ENCODE peak calls at places on chromosomes 2 and 18, in nine cellular contexts. Y is heart right ventricle, C is dorsolateral prefrontal cortex, G is body of pancreas, J is GM12865, H is GM13977, F is fibroblast of the aortic adventitia, R is type B pancreatic cell, P is adrenal gland. E is an unnamed sample.

GRCh38 chr2:60553992-60554648 is 666 bp upstream of the BCL11A start:
- DNase-seq in C (no peak), F (no peak), J (peak), P (peak), H (peak), G (peak), Y (peak), R (no peak), E (peak)

GRCh38 chr2:205563646-205564045 is 118.7 kb upstream of the NRP2 start:
- DNase-seq in P (no peak), C (no peak), H (no peak), G (peak), J (peak), Y (peak), F (no peak), R (no peak), E (peak)

GRCh38 chr2:74440378-74441110 is 1.2 kb downstream of the RTKN start:
- DNase-seq in R (peak), J (peak), P (peak), H (peak), Y (peak), C (peak), G (peak), F (peak), E (peak)

GRCh38 chr2:191892391-191892790 is 45.5 kb upstream of the CAVIN2 start:
- DNase-seq in Y (no peak), C (no peak), P (no peak), R (no peak), J (no peak), H (no peak), F (peak), G (no peak), E (peak)

GRCh38 chr18:3449702-3450357 is at the start of gene TGIF1:
- DNase-seq in H (peak), R (peak), F (peak), J (no peak), C (no peak), Y (peak), P (peak), G (peak), E (peak)

GRCh38 chr2:134491796-134492441 is 226.9 kb downstream of the TMEM163 start:
- DNase-seq in G (peak), P (no peak), R (peak), C (no peak), Y (peak), J (no peak), H (no peak), F (no peak), E (no peak)

GRCh38 chr2:68727698-68728375 is 6.8 kb upstream of the ARHGAP25 start:
- DNase-seq in G (no peak), F (no peak), P (no peak), H (no peak), C (no peak), R (no peak), Y (no peak), J (no peak), E (no peak)

GRCh38 chr2:20623241-20623640 is 27.7 kb downstream of the HS1BP3 start:
- DNase-seq in H (no peak), G (no peak), P (peak), J (no peak), F (no peak), Y (no peak), R (no peak), C (peak), E (no peak)

GRCh38 chr2:144240656-144241339 is 279.1 kb downstream of the ZEB2 start:
- DNase-seq in Y (no peak), C (no peak), H (peak), G (no peak), J (peak), P (no peak), F (no peak), R (no peak), E (no peak)

GRCh38 chr2:147739531-147739930 is 105.3 kb upstream of the ACVR2A start:
- DNase-seq in F (no peak), G (no peak), R (no peak), Y (no peak), H (no peak), P (no peak), C (no peak), J (no peak), E (peak)

GRCh38 chr2:159093496-159093895 is 125.1 kb downstream of the TANC1 start:
- DNase-seq in P (no peak), H (no peak), R (no peak), C (no peak), J (no peak), Y (no peak), G (no peak), F (no peak), E (no peak)

GRCh38 chr18:62991959-62992358 is 276.6 kb downstream of the PHLPP1 start:
- DNase-seq in G (no peak), C (no peak), P (no peak), Y (no peak), R (no peak), F (no peak), J (no peak), H (no peak), E (no peak)

GRCh38 chr18:26383454-26384270 is 157.4 kb downstream of the TAF4B start:
- DNase-seq in F (peak), C (no peak), P (no peak), Y (no peak), G (no peak), R (no peak), H (peak), J (peak), E (peak)

GRCh38 chr2:107801498-107801897 is 25.2 kb upstream of the RGPD4 start:
- DNase-seq in P (no peak), J (no peak), F (no peak), H (no peak), C (no peak), R (no peak), Y (no peak), G (no peak), E (no peak)

GRCh38 chr2:100279586-100280534 is 42.4 kb downstream of the LONRF2 start:
- DNase-seq in R (no peak), J (no peak), C (no peak), G (no peak), P (no peak), F (no peak), Y (no peak), H (no peak), E (no peak)

GRCh38 chr2:75053484-75054112 is 95.2 kb downstream of the POLE4 start:
- DNase-seq in G (peak), P (no peak), J (peak), C (no peak), Y (no peak), F (no peak), H (peak), R (no peak), E (peak)

GRCh38 chr2:162839419-162839818 is 852 bp upstream of the KCNH7 start:
- DNase-seq in F (no peak), Y (no peak), G (no peak), H (no peak), C (peak), P (no peak), R (no peak), J (no peak), E (no peak)

GRCh38 chr2:58893645-58894336 is 652.7 kb upstream of the FANCL start:
- DNase-seq in H (no peak), J (no peak), Y (no peak), C (no peak), R (no peak), G (no peak), F (no peak), P (no peak), E (no peak)

GRCh38 chr2:1136071-1136470 is 185.4 kb downstream of the SNTG2 start:
- DNase-seq in P (no peak), G (no peak), C (no peak), R (no peak), J (no peak), Y (no peak), F (no peak), H (no peak), E (peak)

GRCh38 chr2:30826481-30826880 is 19.2 kb upstream of the CAPN13 start:
- DNase-seq in G (no peak), J (no peak), F (no peak), P (no peak), H (no peak), C (no peak), R (no peak), Y (no peak), E (no peak)

GRCh38 chr2:2170189-2170588 is 160.9 kb downstream of the MYT1L start:
- DNase-seq in H (no peak), P (no peak), G (no peak), J (no peak), F (no peak), R (no peak), C (no peak), Y (no peak), E (no peak)

GRCh38 chr2:229879551-229879950 is 42.3 kb downstream of the TRIP12 start:
- DNase-seq in P (no peak), Y (no peak), C (no peak), F (no peak), R (no peak), G (no peak), J (no peak), H (no peak), E (no peak)

GRCh38 chr2:128512664-128513415 is 194.2 kb upstream of the HS6ST1 start:
- DNase-seq in H (no peak), G (no peak), P (no peak), R (no peak), J (no peak), C (no peak), F (peak), Y (no peak), E (no peak)

GRCh38 chr2:112173646-112174319 is 35.6 kb downstream of the FBLN7 start:
- DNase-seq in G (no peak), F (no peak), R (no peak), H (no peak), P (no peak), J (peak), Y (no peak), C (no peak), E (no peak)

GRCh38 chr2:17363846-17364245 is 154.4 kb downstream of the RAD51AP2 start:
- DNase-seq in C (no peak), P (no peak), F (no peak), J (no peak), R (no peak), H (no peak), G (no peak), Y (no peak), E (no peak)

GRCh38 chr2:42810971-42811865 is 18.8 kb upstream of the HAAO start:
- DNase-seq in R (no peak), F (peak), H (peak), G (peak), P (peak), Y (peak), C (no peak), J (peak), E (peak)

GRCh38 chr2:42809131-42809875 is 16.9 kb upstream of the HAAO start:
- DNase-seq in F (no peak), G (peak), R (no peak), Y (no peak), J (no peak), H (no peak), C (no peak), P (no peak), E (peak)

GRCh38 chr2:42808301-42808700 is 15.9 kb upstream of the HAAO start:
- DNase-seq in R (no peak), G (no peak), J (no peak), Y (no peak), H (no peak), P (no peak), F (no peak), C (no peak), E (no peak)

GRCh38 chr2:42809876-42810125 is 17.4 kb upstream of the HAAO start:
- DNase-seq in R (peak), Y (peak), F (peak), H (no peak), C (peak), J (peak), P (peak), G (peak), E (no peak)

DNA sequence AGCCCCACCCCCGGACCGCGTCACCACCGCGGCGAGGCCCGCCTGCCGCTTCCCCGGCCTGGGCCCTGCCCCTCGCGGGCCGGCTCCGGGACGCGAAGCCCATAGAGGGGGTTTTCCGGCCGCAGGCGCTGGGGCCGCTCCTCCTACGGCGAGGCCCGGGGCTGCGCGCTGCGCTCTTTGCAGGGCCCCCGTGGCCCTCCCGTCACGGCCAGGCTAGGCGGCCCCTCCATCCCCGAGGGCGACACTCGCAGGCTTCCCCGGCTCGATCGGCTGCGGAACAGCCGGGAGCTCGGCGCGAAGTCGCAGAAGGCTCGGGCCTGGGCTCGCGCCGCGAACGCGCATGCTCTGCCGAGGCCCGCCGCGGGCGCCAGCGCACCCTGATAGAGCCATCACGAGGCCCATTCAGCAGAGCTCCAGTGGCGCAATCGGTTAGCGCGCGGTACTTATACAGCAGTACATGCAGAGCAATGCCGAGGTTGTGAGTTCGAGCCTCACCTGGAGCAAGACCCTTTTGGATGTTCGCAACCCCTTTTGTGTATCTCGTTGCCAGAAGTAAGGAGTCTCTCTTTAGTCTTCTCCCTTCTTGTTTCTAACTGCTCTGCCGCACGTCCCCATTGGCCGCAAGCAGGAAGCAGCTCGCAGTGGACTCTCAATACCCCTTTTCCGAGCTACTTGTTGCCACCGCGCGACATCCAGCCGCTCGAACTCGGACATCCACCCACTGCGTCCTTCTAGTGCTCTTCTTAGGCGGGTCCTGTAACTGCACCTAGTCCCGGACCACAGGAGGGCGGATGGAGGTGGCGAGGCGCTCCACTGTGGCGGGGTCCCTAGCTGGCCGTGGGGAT is 18.0 kb upstream of the HAAO start:
- DNase-seq in C (peak), H (peak), Y (peak), R (peak), J (peak), P (peak), F (peak), G (peak), E (peak)
- TF ChIP-seq CTCF in C (peak), H (no peak), Y (no peak), R (no peak), J (no peak), P (peak), F (peak), G (no peak), E (no peak)

DNA sequence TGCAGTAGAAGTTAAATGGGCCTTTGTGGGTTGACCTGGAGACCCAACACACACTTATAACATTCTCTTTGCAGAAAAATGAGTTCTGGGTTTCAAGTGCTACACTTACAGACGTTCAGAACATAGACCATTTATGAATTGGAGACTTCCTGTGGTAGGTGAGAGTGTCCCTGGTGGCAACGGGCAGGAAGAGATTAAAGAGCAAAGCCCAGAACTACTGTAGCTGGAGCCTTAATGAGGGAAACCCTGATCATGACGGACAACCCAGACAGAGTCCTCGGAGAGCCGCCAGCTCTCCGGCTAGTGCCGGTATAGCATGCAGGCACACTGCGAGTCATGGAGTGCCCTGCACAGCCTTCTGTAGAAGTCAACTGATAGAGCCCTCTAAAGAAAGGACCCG is 44.5 kb upstream of the RMDN2 start:
- DNase-seq in R (no peak), G (no peak), P (no peak), F (no peak), Y (no peak), J (peak), C (no peak), H (no peak), E (no peak)
- TF ChIP-seq CTCF in R (no peak), G (no peak), P (no peak), F (peak), Y (no peak), J (peak), C (no peak), H (no peak), E (peak)

DNA sequence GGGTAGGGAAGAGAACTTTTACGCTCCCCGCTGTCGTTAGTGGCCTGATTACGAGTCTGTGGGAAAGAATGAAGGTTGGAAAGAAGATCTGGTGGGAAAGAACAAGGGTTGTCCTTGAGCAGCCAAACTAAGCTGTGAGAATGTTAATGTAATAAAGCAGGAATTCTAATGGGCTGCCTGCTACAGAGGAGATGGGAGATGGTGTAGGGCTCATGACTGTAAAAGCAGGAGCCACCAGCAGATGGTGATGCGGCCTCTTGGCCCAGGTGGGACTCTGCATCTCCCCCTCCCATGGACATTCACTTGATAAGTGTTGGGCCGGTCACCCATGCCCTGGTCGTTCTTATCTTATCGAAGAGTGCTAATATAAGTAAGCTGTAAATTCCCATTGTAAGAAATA is 150.0 kb downstream of the NEDD4L start:
- DNase-seq in F (no peak), H (no peak), C (no peak), Y (no peak), J (no peak), G (peak), P (no peak), R (no peak), E (no peak)
- TF ChIP-seq CTCF in F (peak), H (peak), C (no peak), Y (peak), J (peak), G (peak), P (peak), R (peak), E (peak)

GRCh38 chr2:96841707-96842495 is 1.9 kb downstream of the ANKRD23 start:
- DNase-seq in G (no peak), C (no peak), Y (no peak), H (no peak), F (no peak), P (no peak), R (no peak), J (no peak), E (no peak)

GRCh38 chr2:96839875-96840850 is 3.7 kb downstream of the ANKRD23 start:
- DNase-seq in G (no peak), P (no peak), C (no peak), Y (no peak), J (no peak), R (no peak), F (no peak), H (no peak), E (no peak)

GRCh38 chr2:96843538-96844268 is at the start of gene ANKRD23:
- DNase-seq in J (no peak), F (no peak), Y (no peak), G (no peak), R (no peak), H (no peak), C (no peak), P (no peak), E (no peak)

GRCh38 chr2:96844405-96844808 is 586 bp upstream of the ANKRD23 start:
- DNase-seq in C (no peak), H (no peak), J (no peak), Y (no peak), R (no peak), G (no peak), P (no peak), F (no peak), E (no peak)

DNA sequence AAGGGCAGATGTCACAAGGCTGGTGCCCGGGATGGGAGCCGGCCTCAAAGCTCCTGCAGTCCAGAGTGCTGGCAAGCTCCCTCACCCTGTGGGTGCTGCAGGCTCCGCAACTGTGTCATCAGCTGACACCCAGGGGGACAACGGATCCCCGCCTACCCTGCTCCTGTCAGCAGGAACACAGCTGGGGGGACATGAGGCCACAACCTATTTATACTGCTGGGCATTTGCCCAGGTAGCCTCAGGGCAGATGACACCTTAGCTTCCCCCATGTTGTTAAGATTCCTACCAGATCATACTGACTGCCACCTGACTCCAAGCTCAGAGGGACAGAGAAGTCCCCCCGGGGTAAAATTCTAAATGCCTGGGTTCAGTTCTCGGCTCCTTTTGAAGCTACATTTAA is 1.2 kb downstream of the ANKRD23 start:
- DNase-seq in H (no peak), P (no peak), G (no peak), J (no peak), C (no peak), Y (peak), R (no peak), F (no peak), E (no peak)
- TF ChIP-seq CTCF in H (no peak), P (no peak), G (no peak), J (no peak), C (no peak), Y (no peak), R (no peak), F (no peak), E (no peak)

E was measured in choroid plexus epithelial cell.